ENCODE peak calls at places on chromosomes 12 and 14, in eight cellular contexts. L is KBM-7; X is stimulated activated CD4-positive, alpha-beta T cell treated with anti-CD3 and anti-CD28 coated beads, Interleukin-4, amount 100 ng/mL, for 24 hours; T is stimulated activated effector memory CD8-positive, alpha-beta T cell treated with anti-CD3 and anti-CD28 coated beads, Interleukin-12 subunit alpha, Interleukin-12 subunit beta, amount 100 ng/mL, for 72 hours; Q is lower leg skin; E is glutamatergic neuron; I is Calu3; W is SHP77. R is an unnamed sample.

GRCh38 chr14:34733245-34733644 is 18.9 kb upstream of the CFL2 start:
- DNase-seq in E (no peak), X (no peak), I (peak; percentile 6), W (no peak), L (no peak), Q (no peak), T (no peak), R (no peak)

GRCh38 chr12:98635657-98636323 is 8.8 kb downstream of the IKBIP start:
- DNase-seq in E (no peak), W (no peak), L (no peak), I (no peak), T (no peak), Q (no peak), X (no peak), R (no peak)

GRCh38 chr12:126219654-126220279 is 1154.5 kb downstream of the AACS start:
- DNase-seq in T (no peak), W (no peak), X (no peak), Q (no peak), L (no peak), E (no peak), I (no peak), R (no peak)

GRCh38 chr12:96220902-96221301 is 26.7 kb downstream of the ELK3 start:
- DNase-seq in W (no peak), L (no peak), X (no peak), T (no peak), I (no peak), E (no peak), Q (no peak), R (no peak)

GRCh38 chr14:65179918-65180724 is 77.8 kb upstream of the MAX start:
- DNase-seq in E (no peak), T (peak; percentile 14), L (peak; percentile 18), W (no peak), Q (peak; percentile 90), I (peak; percentile 73), X (peak; percentile 58), R (peak; percentile 84)

GRCh38 chr12:113305281-113305856 is 29.5 kb downstream of the SLC8B1 start:
- DNase-seq in I (no peak), E (no peak), T (no peak), X (no peak), L (no peak), Q (no peak), W (no peak), R (no peak)

GRCh38 chr12:96112733-96113132 is 77.3 kb upstream of the LTA4H start:
- DNase-seq in I (peak; percentile 36), Q (no peak), W (no peak), L (no peak), T (no peak), E (no peak), X (no peak), R (no peak)

GRCh38 chr14:76500011-76500410 is 124.1 kb downstream of the ESRRB start:
- DNase-seq in E (no peak), I (no peak), L (no peak), T (no peak), W (no peak), X (no peak), Q (no peak), R (peak; percentile 60)

GRCh38 chr12:19435831-19436497 is 3.3 kb upstream of the AEBP2 start:
- DNase-seq in W (no peak), Q (peak; percentile 7), L (no peak), X (no peak), E (no peak), T (no peak), I (no peak), R (no peak)

GRCh38 chr12:107864235-107864634 is 89.7 kb downstream of the ASCL4 start:
- DNase-seq in E (peak; percentile 39), W (no peak), I (no peak), T (no peak), Q (no peak), X (no peak), L (no peak), R (no peak)

GRCh38 chr12:47882796-47883546 is 21.8 kb downstream of the VDR start:
- DNase-seq in W (no peak), X (peak; percentile 48), I (peak; percentile 36), L (no peak), T (no peak), E (no peak), Q (no peak), R (no peak)

GRCh38 chr12:104888456-104888855 is 69.6 kb downstream of the SLC41A2 start:
- DNase-seq in L (no peak), T (no peak), I (no peak), E (no peak), Q (no peak), W (no peak), X (no peak), R (no peak)

GRCh38 chr14:85817430-85817829 is 287.5 kb downstream of the FLRT2 start:
- DNase-seq in X (no peak), I (no peak), E (no peak), L (no peak), Q (no peak), W (no peak), T (no peak), R (no peak)

GRCh38 chr12:75953312-75953906 is 78.2 kb downstream of the PHLDA1 start:
- DNase-seq in Q (no peak), L (no peak), W (no peak), E (no peak), T (no peak), X (no peak), I (peak; percentile 30), R (no peak)

GRCh38 chr14:76918751-76919421 is 92.7 kb downstream of the LRRC74A start:
- DNase-seq in T (no peak), W (peak; percentile 72), X (no peak), E (peak; percentile 81), Q (peak; percentile 98), L (peak; percentile 57), I (peak; percentile 92), R (peak; percentile 96)

GRCh38 chr12:129310346-129310745 is 457.1 kb downstream of the GLT1D1 start:
- DNase-seq in W (no peak), L (no peak), T (no peak), I (no peak), Q (no peak), X (no peak), E (no peak), R (no peak)

GRCh38 chr12:121578230-121579189 is 2.3 kb downstream of the KDM2B start:
- DNase-seq in W (no peak), E (peak; percentile 44), X (no peak), L (peak; percentile 40), Q (no peak), T (peak; percentile 9), I (no peak), R (peak; percentile 69)

GRCh38 chr12:42426733-42427132 is 100.8 kb downstream of the PPHLN1 start:
- DNase-seq in I (no peak), W (no peak), Q (no peak), E (no peak), X (no peak), L (peak; percentile 27), T (no peak), R (no peak)

GRCh38 chr12:57849035-57849434 is 2.5 kb upstream of the CTDSP2 start:
- DNase-seq in Q (no peak), I (no peak), E (no peak), T (no peak), L (no peak), X (no peak), W (no peak), R (no peak)

GRCh38 chr14:91171291-91171690 is 57.4 kb downstream of the DGLUCY start:
- DNase-seq in T (no peak), Q (no peak), I (no peak), L (no peak), W (no peak), X (no peak), E (no peak), R (no peak)

GRCh38 chr14:91493169-91493568 is 16.9 kb downstream of the PPP4R3A start:
- DNase-seq in W (no peak), L (no peak), I (no peak), X (no peak), Q (no peak), T (no peak), E (no peak), R (no peak)

GRCh38 chr14:68306265-68306933 is 486.5 kb downstream of the ZFP36L1 start:
- DNase-seq in I (no peak), W (no peak), L (no peak), X (no peak), E (no peak), Q (no peak), T (no peak), R (no peak)

GRCh38 chr14:96167224-96168148 is 37.2 kb upstream of the BDKRB2 start:
- DNase-seq in X (no peak), W (no peak), L (no peak), I (peak; percentile 16), E (no peak), T (no peak), Q (peak; percentile 71), R (no peak)

GRCh38 chr14:96592591-96593388 is 90.6 kb downstream of the PAPOLA start:
- DNase-seq in L (no peak), W (no peak), X (peak; percentile 66), E (peak; percentile 55), I (peak; percentile 51), T (peak; percentile 49), Q (peak; percentile 74), R (no peak)

GRCh38 chr12:2686280-2686646 is 108.5 kb upstream of the FKBP4 start:
- DNase-seq in E (no peak), T (no peak), Q (no peak), L (no peak), X (no peak), W (no peak), I (no peak), R (peak; percentile 55)

GRCh38 chr14:21520718-21521117 is 5.4 kb downstream of the SALL2 start:
- DNase-seq in E (no peak), Q (no peak), T (no peak), X (no peak), W (no peak), I (no peak), L (no peak), R (no peak)

GRCh38 chr12:19140381-19141236 is 11.1 kb downstream of the PLEKHA5 start:
- DNase-seq in X (no peak), Q (no peak), T (no peak), L (no peak), I (no peak), W (no peak), E (no peak), R (no peak)